ENCODE peak calls at places on chromosomes 5 and 9, in four cellular contexts. A is ACHN; S is hippocampal formation; J is stimulated activated CD8-positive, alpha-beta memory T cell treated with anti-CD3 and anti-CD28 coated beads, Interleukin-4, amount 100 ng/mL, for 48 hours. I is an unnamed sample.

GRCh38 chr9:91522496-91522895 is 98.9 kb upstream of the NFIL3 start:
- DNase-seq in A (no peak), J (no peak), S (no peak), I (no peak)

GRCh38 chr9:21965401-21965951 is 28.7 kb downstream of the CDKN2A start:
- DNase-seq in A (no peak), S (no peak), J (peak; percentile 66), I (no peak)

GRCh38 chr9:127931092-127931881 is 710 bp upstream of the PIP5KL1 start:
- DNase-seq in A (peak; percentile 62), J (no peak), S (no peak), I (no peak)

GRCh38 chr5:114678778-114679177 is 316.9 kb downstream of the KCNN2 start:
- DNase-seq in J (no peak), S (no peak), A (no peak), I (no peak)

GRCh38 chr9:20604561-20604960 is 17.7 kb downstream of the MLLT3 start:
- DNase-seq in A (no peak), J (no peak), S (no peak), I (peak; percentile 20)

GRCh38 chr5:143705416-143705815 is 106.5 kb upstream of the HMHB1 start:
- DNase-seq in J (no peak), A (no peak), S (no peak), I (no peak)

GRCh38 chr9:69549310-69550202 is 122.6 kb downstream of the APBA1 start:
- DNase-seq in A (peak; percentile 59), J (peak; percentile 25), S (peak; percentile 30), I (peak; percentile 7)

GRCh38 chr9:21902112-21902511 is 92.1 kb downstream of the CDKN2A start:
- DNase-seq in A (no peak), J (no peak), S (no peak), I (no peak)

GRCh38 chr5:123036391-123037103 is at the start of gene PPIC:
- DNase-seq in S (no peak), A (peak; percentile 74), J (peak; percentile 36), I (no peak)

GRCh38 chr9:214488-215448 is at the start of gene DOCK8:
- DNase-seq in A (peak; percentile 51), J (peak; percentile 75), S (no peak), I (peak; percentile 73)

GRCh38 chr9:118316831-118317230 is 612.6 kb downstream of the TLR4 start:
- DNase-seq in J (no peak), A (no peak), S (no peak), I (no peak)

GRCh38 chr5:132883261-132883834 is 9.9 kb downstream of the LEAP2 start:
- DNase-seq in S (peak; percentile 85), J (no peak), A (peak; percentile 60), I (peak; percentile 29)

GRCh38 chr5:132257131-132258101 is at the start of gene PDLIM4:
- DNase-seq in J (peak; percentile 28), A (peak; percentile 31), S (no peak), I (no peak)

GRCh38 chr9:130930132-130930803 is 8.8 kb downstream of the FIBCD1 start:
- DNase-seq in S (no peak), A (no peak), J (no peak), I (no peak)

GRCh38 chr5:57434227-57434640 is 48.4 kb downstream of the ACTBL2 start:
- DNase-seq in A (no peak), J (no peak), S (no peak), I (no peak)

GRCh38 chr5:62284946-62285891 is 20.8 kb upstream of the KIF2A start:
- DNase-seq in J (peak; percentile 81), S (no peak), A (no peak), I (no peak)

GRCh38 chr9:95268681-95269080 is 48.8 kb downstream of the FANCC start:
- DNase-seq in S (peak; percentile 2), J (no peak), A (peak; percentile 51), I (no peak)

GRCh38 chr5:12214631-12215030 is 310.4 kb upstream of the CTNND2 start:
- DNase-seq in S (no peak), A (no peak), J (no peak), I (no peak)

GRCh38 chr5:64457846-64458245 is 48.0 kb upstream of the RGS7BP start:
- DNase-seq in S (no peak), A (no peak), J (no peak), I (no peak)

GRCh38 chr9:136170291-136170901 is 34.5 kb downstream of the LHX3 start:
- DNase-seq in S (no peak), A (peak; percentile 19), J (peak; percentile 81), I (peak; percentile 9)

GRCh38 chr9:4946937-4947336 is 38.1 kb upstream of the JAK2 start:
- DNase-seq in J (no peak), A (no peak), S (no peak), I (no peak)